ENCODE peak calls at places on chromosome 10, in eight cellular contexts. E is colonic mucosa; M is IMR-90; G is neuronal stem cell; Q is GM23248; W is CD8-positive, alpha-beta memory T cell; Y is Panc1; B is mesenchymal stem cell. D is an unnamed sample. For H3K36me3, the result is how much of the 10 kb centered on the place peaks cover.

GRCh38 chr10:14571866-14572507 is 202.7 kb downstream of the FAM107B start:
- DNase-seq in E (peak), M (peak), G (no peak), Q (peak), W (peak), Y (no peak), B (peak), D (peak)

GRCh38 chr10:83012866-83013265 is 1126.4 kb upstream of the GHITM start:
- DNase-seq in E (no peak), M (no peak), G (no peak), Q (peak), W (no peak), Y (no peak), B (peak), D (peak)

GRCh38 chr10:57979466-57979865 is 288.2 kb downstream of the IPMK start:
- DNase-seq in E (no peak), M (no peak), G (no peak), Q (peak), W (no peak), Y (no peak), B (peak), D (no peak)

GRCh38 chr10:11045995-11046394 is 28.3 kb downstream of the CELF2 start:
- DNase-seq in E (no peak), M (no peak), G (no peak), Q (peak), W (no peak), Y (no peak), B (no peak), D (no peak)

GRCh38 chr10:22651276-22651980 is 63.0 kb downstream of the PIP4K2A start:
- DNase-seq in E (no peak), M (no peak), G (no peak), Q (no peak), W (no peak), Y (no peak), B (no peak), D (no peak)

GRCh38 chr10:3892440-3893101 is 107.6 kb upstream of the KLF6 start:
- DNase-seq in E (no peak), M (no peak), G (no peak), Q (peak), W (peak), Y (no peak), B (peak), D (peak)

GRCh38 chr10:71632200-71632820 is 87.3 kb downstream of the C10orf105 start:
- DNase-seq in E (no peak), M (no peak), G (no peak), Q (no peak), W (no peak), Y (no peak), B (no peak), D (no peak)

GRCh38 chr10:89369142-89370105 is 8.4 kb upstream of the IFIT1B start:
- DNase-seq in E (no peak), M (peak), G (no peak), Q (peak), W (no peak), Y (no peak), B (peak), D (peak)

GRCh38 chr10:88901610-88902327 is 21.7 kb downstream of the STAMBPL1 start:
- DNase-seq in E (no peak), M (peak), G (no peak), Q (peak), W (no peak), Y (no peak), B (peak), D (no peak)

GRCh38 chr10:29830526-29831512 is 196.0 kb upstream of the SVIL start:
- DNase-seq in E (no peak), M (peak), G (no peak), Q (no peak), W (no peak), Y (no peak), B (peak), D (no peak)

GRCh38 chr10:95356190-95356955 is 65.6 kb upstream of the PDLIM1 start:
- DNase-seq in E (no peak), M (no peak), G (no peak), Q (no peak), W (no peak), Y (no peak), B (no peak), D (no peak)

GRCh38 chr10:62018141-62018911 is 116.8 kb downstream of the ARID5B start:
- DNase-seq in E (no peak), M (no peak), G (no peak), Q (no peak), W (no peak), Y (no peak), B (no peak), D (no peak)

GRCh38 chr10:103144086-103144485 is 49.0 kb downstream of the NT5C2 start:
- DNase-seq in E (no peak), M (no peak), G (no peak), Q (no peak), W (no peak), Y (no peak), B (no peak), D (no peak)

GRCh38 chr10:103215601-103216000 is 22.5 kb upstream of the NT5C2 start:
- DNase-seq in E (no peak), M (no peak), G (no peak), Q (no peak), W (no peak), Y (no peak), B (no peak), D (no peak)

GRCh38 chr10:69303632-69304035 is 25.3 kb downstream of the HK1 start:
- DNase-seq in E (no peak), M (peak), G (no peak), Q (peak), W (no peak), Y (no peak), B (no peak), D (peak)

GRCh38 chr10:133087679-133088523 is at the start of gene ADGRA1:
- DNase-seq in E (no peak), M (no peak), G (peak), Q (peak), W (no peak), Y (no peak), B (no peak), D (no peak)

GRCh38 chr10:59181668-59182067 is 5.2 kb downstream of the PHYHIPL start:
- DNase-seq in E (no peak), M (peak), G (peak), Q (peak), W (no peak), Y (peak), B (peak), D (peak)

GRCh38 chr10:130555411-130555750 is 419.2 kb downstream of the GLRX3 start:
- DNase-seq in E (no peak), M (no peak), G (no peak), Q (no peak), W (no peak), Y (no peak), B (no peak), D (no peak)

GRCh38 chr10:100963826-100964225 is 5.5 kb upstream of the SEMA4G start:
- DNase-seq in E (no peak), M (no peak), G (no peak), Q (no peak), W (no peak), Y (no peak), B (no peak), D (no peak)
- H3K36me3 ChIP-seq in E (under half), M (under half), G (under half), Q (under half), W (under half), Y (under half), B (under half), D (under half)

GRCh38 chr10:6109444-6109775 is 20.6 kb downstream of the RBM17 start:
- DNase-seq in E (no peak), M (no peak), G (no peak), Q (no peak), W (no peak), Y (no peak), B (no peak), D (no peak)

GRCh38 chr10:6108631-6109443 is 20.0 kb downstream of the RBM17 start:
- DNase-seq in E (peak), M (peak), G (no peak), Q (peak), W (peak), Y (peak), B (peak), D (peak)

GRCh38 chr10:6108072-6108471 is 19.2 kb downstream of the RBM17 start:
- DNase-seq in E (no peak), M (no peak), G (no peak), Q (no peak), W (no peak), Y (no peak), B (no peak), D (no peak)

GRCh38 chr10:6112893-6113292 is 24.1 kb downstream of the RBM17 start:
- DNase-seq in E (no peak), M (no peak), G (no peak), Q (no peak), W (no peak), Y (no peak), B (no peak), D (no peak)

GRCh38 chr10:6110136-6110535 is 21.3 kb downstream of the RBM17 start:
- DNase-seq in E (no peak), M (no peak), G (no peak), Q (no peak), W (no peak), Y (no peak), B (no peak), D (no peak)
- H3K36me3 ChIP-seq in E (under half), M (under half), G (under half), Q (half or more), W (half or more), Y (under half), B (under half), D (under half)

DNA sequence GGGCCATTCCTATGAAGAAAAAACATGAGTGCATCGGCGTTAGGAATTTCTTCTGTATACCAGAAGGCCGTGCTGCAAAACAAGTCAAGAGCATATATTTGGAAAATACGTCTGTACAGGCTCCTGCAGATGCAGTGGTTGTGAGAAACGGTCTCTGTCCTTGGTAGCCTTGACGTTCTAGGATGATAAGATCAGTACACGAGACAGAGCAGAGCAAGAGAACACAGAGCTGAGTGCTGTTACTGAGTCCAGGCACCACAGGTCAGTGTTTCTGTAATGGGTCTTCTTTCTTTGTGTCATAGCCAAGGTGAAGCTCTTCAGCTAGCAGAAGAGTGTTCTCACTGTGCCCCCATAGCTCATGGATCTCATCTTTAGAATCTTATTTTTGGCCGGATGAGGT is 62.8 kb downstream of the WDR37 start:
- DNase-seq in E (no peak), M (no peak), G (no peak), Q (no peak), W (no peak), Y (no peak), B (no peak), D (no peak)
- H3K36me3 ChIP-seq in E (under half), M (half or more), G (under half), Q (under half), W (half or more), Y (under half), B (half or more), D (under half)

DNA sequence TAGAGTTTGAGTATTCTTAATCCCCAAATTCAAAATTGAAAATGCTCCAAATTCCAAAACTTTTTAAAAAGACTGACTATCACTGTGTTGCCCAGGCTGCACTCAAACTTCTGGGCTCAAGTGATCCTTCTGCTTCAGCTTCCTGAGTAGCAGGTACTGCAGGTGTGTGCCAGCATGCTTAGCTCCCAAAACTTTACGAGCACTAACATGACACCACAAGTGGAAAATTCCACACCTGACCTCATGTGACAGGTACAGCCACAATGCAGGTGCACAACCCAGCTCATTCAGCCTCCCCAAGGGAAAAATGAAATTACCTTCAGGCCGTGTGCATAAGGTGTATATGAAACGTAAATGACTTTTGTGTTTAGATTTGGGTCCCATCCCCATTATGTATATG is 16.5 kb downstream of the CDC123 start:
- DNase-seq in E (no peak), M (no peak), G (no peak), Q (no peak), W (no peak), Y (no peak), B (no peak), D (no peak)
- H3K36me3 ChIP-seq in E (under half), M (under half), G (under half), Q (under half), W (under half), Y (under half), B (under half), D (under half)

GRCh38 chr10:117751259-117751658 is 208.7 kb downstream of the EMX2 start:
- DNase-seq in E (no peak), M (no peak), G (no peak), Q (no peak), W (no peak), Y (no peak), B (no peak), D (no peak)
- H3K36me3 ChIP-seq in E (under half), M (under half), G (under half), Q (under half), W (under half), Y (under half), B (under half), D (under half)